ENCODE peak calls at places on chromosomes 12 and 14, in five cellular contexts. I, O, M, J and V are unnamed samples.

GRCh38 chr14:53412819-53413664 is 259.9 kb upstream of the DDHD1 start:
- DNase-seq in J (no peak), I (peak; percentile 30), M (no peak), O (no peak), V (no peak)

GRCh38 chr14:94345344-94346072 is 22.4 kb upstream of the SERPINA6 start:
- DNase-seq in I (peak; percentile 68), O (peak; percentile 82), J (no peak), M (no peak), V (no peak)

GRCh38 chr14:90815817-90816662 is at the start of gene TTC7B:
- DNase-seq in O (peak; percentile 83), I (no peak), J (no peak), M (peak; percentile 85), V (peak; percentile 64)

GRCh38 chr12:100706029-100706428 is 88.5 kb upstream of the ANO4 start:
- DNase-seq in M (no peak), O (no peak), I (no peak), J (no peak), V (no peak)

GRCh38 chr12:131795064-131795463 is 33.1 kb upstream of the MMP17 start:
- DNase-seq in M (no peak), I (no peak), J (no peak), O (no peak), V (no peak)

GRCh38 chr12:104414581-104415305 is 42.0 kb upstream of the CHST11 start:
- DNase-seq in J (no peak), O (no peak), M (no peak), I (no peak), V (peak; percentile 31)

GRCh38 chr12:16568873-16569272 is 37.1 kb downstream of the LMO3 start:
- DNase-seq in O (no peak), I (no peak), M (no peak), J (peak; percentile 25), V (no peak)

GRCh38 chr14:23061995-23062394 is 4.7 kb upstream of the CDH24 start:
- DNase-seq in J (no peak), M (no peak), O (peak; percentile 75), I (peak; percentile 87), V (no peak)

GRCh38 chr14:39015360-39015961 is 87.6 kb downstream of the SEC23A start:
- DNase-seq in O (peak; percentile 46), I (peak; percentile 84), J (no peak), M (peak; percentile 39), V (peak; percentile 17)

GRCh38 chr14:32722631-32723183 is 216.0 kb upstream of the NPAS3 start:
- DNase-seq in I (no peak), O (no peak), M (no peak), J (no peak), V (no peak)
- TF ChIP-seq ESRRA in I (no peak), O (no peak), M (no peak), J (no peak), V (no peak)

GRCh38 chr14:99260652-99261551 is 11.1 kb downstream of the BCL11B start:
- DNase-seq in J (no peak), I (no peak), O (no peak), M (no peak), V (no peak)
- TF ChIP-seq ESRRA in J (no peak), I (no peak), O (no peak), M (no peak), V (no peak)

GRCh38 chr14:85250369-85250768 is 279.6 kb upstream of the FLRT2 start:
- DNase-seq in O (no peak), J (no peak), I (no peak), M (no peak), V (peak; percentile 43)
- TF ChIP-seq ESRRA in O (no peak), J (no peak), I (no peak), M (no peak), V (no peak)

DNA sequence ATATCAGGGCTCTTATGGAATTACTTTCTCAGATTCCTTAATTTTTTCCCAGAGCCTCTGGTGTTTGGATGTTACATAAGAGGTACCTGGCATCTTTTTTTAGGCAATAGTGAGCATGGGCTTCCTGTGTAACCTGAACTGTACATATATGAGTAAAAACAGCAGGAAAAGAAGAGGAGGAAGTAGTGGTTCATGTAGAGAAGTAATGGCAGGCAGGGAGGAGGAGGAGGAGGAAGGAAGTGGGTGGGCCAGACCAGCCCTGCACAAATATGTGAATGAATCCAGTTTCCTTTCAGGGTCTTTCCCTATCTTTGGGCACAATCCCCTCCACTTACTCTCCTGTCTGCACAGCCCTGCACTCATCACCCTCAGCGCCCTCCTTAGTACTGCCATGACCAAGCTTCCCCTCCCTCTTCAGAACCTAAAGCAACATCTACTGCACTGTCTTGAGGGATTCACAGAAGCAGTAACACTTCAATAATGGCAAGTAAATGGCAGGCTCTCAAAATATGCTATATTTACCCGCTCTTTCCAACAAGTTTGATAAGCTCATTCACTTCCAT is 40.9 kb upstream of the GSG1 start:
- DNase-seq in M (no peak), O (no peak), I (no peak), J (no peak), V (no peak)
- TF ChIP-seq ESRRA in M (no peak), O (no peak), I (no peak), J (no peak), V (no peak)

GRCh38 chr12:47686645-47687240 is 19.1 kb downstream of the RPAP3 start:
- DNase-seq in J (no peak), M (peak; percentile 22), I (peak; percentile 25), O (peak; percentile 53), V (no peak)
- TF ChIP-seq ESRRA in J (no peak), M (no peak), I (no peak), O (no peak), V (no peak)

GRCh38 chr12:124910561-124911478 is 3.6 kb downstream of the UBC start:
- DNase-seq in J (no peak), O (no peak), M (no peak), I (no peak), V (no peak)

GRCh38 chr12:124914392-124915248 is at the start of gene UBC:
- DNase-seq in O (no peak), I (peak; percentile 76), J (no peak), M (peak; percentile 84), V (peak; percentile 82)

GRCh38 chr12:124913474-124914391 is 717 bp downstream of the UBC start:
- DNase-seq in J (no peak), O (no peak), M (peak; percentile 68), I (peak; percentile 76), V (peak; percentile 89)

GRCh38 chr12:124906606-124907261 is 7.7 kb downstream of the UBC start:
- DNase-seq in J (peak; percentile 87), I (peak; percentile 93), M (peak; percentile 67), O (peak; percentile 82), V (peak; percentile 92)

DNA sequence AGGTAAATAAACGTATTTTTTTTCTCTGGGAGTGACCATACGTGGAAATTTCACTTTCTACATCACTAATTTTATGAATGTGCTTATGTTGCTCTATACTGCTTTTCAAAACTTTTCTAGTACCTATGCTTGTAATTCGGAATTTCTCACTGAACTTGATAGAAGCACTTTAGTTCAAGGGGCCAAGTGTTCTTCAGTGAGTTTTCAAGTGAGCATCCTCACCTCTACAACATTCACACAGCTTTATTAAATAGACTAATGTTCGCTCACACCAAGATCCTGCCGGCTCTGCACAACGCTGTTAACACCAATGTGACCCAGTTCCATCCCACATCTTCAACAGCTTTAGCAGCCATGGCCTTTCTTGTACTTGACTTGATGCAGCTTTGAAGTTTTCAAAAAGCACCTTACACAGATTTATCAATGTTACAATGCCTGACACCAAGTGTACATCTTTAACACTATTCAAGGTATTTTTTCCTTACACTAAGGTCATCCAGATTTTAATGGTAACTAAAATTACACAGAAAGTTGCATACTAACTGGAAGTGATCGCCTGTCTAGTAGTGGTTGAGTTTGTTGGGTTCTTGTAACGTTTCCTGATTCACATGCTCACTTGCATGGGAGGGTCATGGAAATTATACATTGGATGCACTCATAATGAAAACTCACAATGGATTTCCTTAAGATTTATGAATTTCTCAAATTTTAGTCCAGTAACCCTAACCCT is 4.5 kb downstream of the UBC start:
- DNase-seq in J (no peak), O (no peak), M (no peak), I (no peak), V (no peak)
- TF ChIP-seq ESRRA in J (no peak), O (no peak), M (no peak), I (no peak), V (no peak)

GRCh38 chr14:75281691-75282000 is 3.0 kb downstream of the FOS start:
- DNase-seq in J (no peak), O (no peak), M (no peak), I (no peak), V (no peak)

GRCh38 chr14:75280831-75281690 is 2.4 kb downstream of the FOS start:
- DNase-seq in J (no peak), I (no peak), M (no peak), O (no peak), V (no peak)

GRCh38 chr14:75280448-75280830 is 1.8 kb downstream of the FOS start:
- DNase-seq in M (no peak), J (no peak), I (no peak), O (no peak), V (peak; percentile 56)

GRCh38 chr14:75283162-75283883 is 4.7 kb downstream of the FOS start:
- DNase-seq in O (no peak), J (no peak), I (peak; percentile 54), M (peak; percentile 17), V (no peak)

GRCh38 chr14:75282166-75282547 is 3.5 kb downstream of the FOS start:
- DNase-seq in O (no peak), M (no peak), I (no peak), J (no peak), V (no peak)
- TF ChIP-seq ESRRA in O (no peak), M (no peak), I (no peak), J (no peak), V (no peak)

GRCh38 chr12:52442600-52443061 is 8.5 kb upstream of the KRT75 start:
- DNase-seq in O (peak; percentile 51), I (no peak), M (no peak), J (no peak), V (peak; percentile 60)

GRCh38 chr12:52439420-52439819 is 5.2 kb upstream of the KRT75 start:
- DNase-seq in O (no peak), I (no peak), M (no peak), J (no peak), V (no peak)

GRCh38 chr12:52440821-52441319 is 6.7 kb upstream of the KRT75 start:
- DNase-seq in O (no peak), I (no peak), M (no peak), J (no peak), V (no peak)

GRCh38 chr12:52439845-52440244 is 5.7 kb upstream of the KRT75 start:
- DNase-seq in I (no peak), O (no peak), M (no peak), J (no peak), V (no peak)

GRCh38 chr12:52441320-52441911 is 7.2 kb upstream of the KRT75 start:
- DNase-seq in O (no peak), I (peak; percentile 46), J (no peak), M (no peak), V (no peak)
- TF ChIP-seq ESRRA in O (no peak), I (no peak), J (no peak), M (no peak), V (no peak)

GRCh38 chr14:64196668-64197411 is 97.3 kb downstream of the ESR2 start:
- DNase-seq in I (no peak), O (no peak), J (no peak), M (no peak), V (peak; percentile 71)
- TF ChIP-seq ESRRA in I (no peak), O (no peak), J (no peak), M (no peak), V (no peak)